ENCODE peak calls at places on chromosomes 5 and 9, in ten cellular contexts. One of them, this sample, is unnamed.

GRCh38 chr9:135077497-135078200 is 9.8 kb upstream of the OLFM1 start:
- DNase-seq in A549: peak; percentile 49
- DNase-seq in suprapubic skin: peak; percentile 79
- DNase-seq in tibial nerve: no peak
- DNase-seq in HepG2: no peak
- DNase-seq in stomach: peak; percentile 23
- DNase-seq in K562: peak; percentile 51
- DNase-seq in esophagus muscularis mucosa: no peak
- DNase-seq in sigmoid colon: peak; percentile 40
- DNase-seq in transverse colon: peak; percentile 5
- DNase-seq in this sample: peak; percentile 67

GRCh38 chr9:92133949-92134604 is 18.9 kb upstream of the SPTLC1 start:
- DNase-seq in transverse colon: peak; percentile 79
- DNase-seq in suprapubic skin: peak; percentile 90
- DNase-seq in stomach: peak; percentile 82
- DNase-seq in A549: peak; percentile 88
- DNase-seq in esophagus muscularis mucosa: no peak
- DNase-seq in tibial nerve: peak; percentile 76
- DNase-seq in K562: peak; percentile 85
- DNase-seq in sigmoid colon: peak; percentile 89
- DNase-seq in HepG2: peak; percentile 75
- DNase-seq in this sample: peak; percentile 92

GRCh38 chr5:75059887-75060286 is 7.5 kb upstream of the GCNT4 start:
- DNase-seq in HepG2: no peak
- DNase-seq in suprapubic skin: no peak
- DNase-seq in A549: no peak
- DNase-seq in tibial nerve: no peak
- DNase-seq in transverse colon: no peak
- DNase-seq in sigmoid colon: no peak
- DNase-seq in esophagus muscularis mucosa: no peak
- DNase-seq in stomach: no peak
- DNase-seq in K562: no peak
- DNase-seq in this sample: no peak

GRCh38 chr9:123642291-123643278 is 286.6 kb downstream of the CRB2 start:
- DNase-seq in tibial nerve: peak; percentile 38
- DNase-seq in sigmoid colon: peak; percentile 72
- DNase-seq in stomach: peak; percentile 74
- DNase-seq in suprapubic skin: no peak
- DNase-seq in A549: no peak
- DNase-seq in esophagus muscularis mucosa: no peak
- DNase-seq in K562: peak; percentile 35
- DNase-seq in HepG2: peak; percentile 72
- DNase-seq in transverse colon: peak; percentile 73
- DNase-seq in this sample: peak; percentile 70

GRCh38 chr9:133282454-133283238 is 7.6 kb upstream of the ABO start:
- DNase-seq in tibial nerve: no peak
- DNase-seq in transverse colon: peak; percentile 57
- DNase-seq in esophagus muscularis mucosa: no peak
- DNase-seq in suprapubic skin: peak; percentile 41
- DNase-seq in K562: peak; percentile 46
- DNase-seq in sigmoid colon: no peak
- DNase-seq in A549: no peak
- DNase-seq in HepG2: no peak
- DNase-seq in stomach: peak; percentile 14
- DNase-seq in this sample: no peak

GRCh38 chr5:78997090-78997489 is 12.0 kb upstream of the ARSB start:
- DNase-seq in esophagus muscularis mucosa: no peak
- DNase-seq in transverse colon: no peak
- DNase-seq in suprapubic skin: no peak
- DNase-seq in A549: no peak
- DNase-seq in tibial nerve: no peak
- DNase-seq in sigmoid colon: no peak
- DNase-seq in HepG2: no peak
- DNase-seq in K562: no peak
- DNase-seq in stomach: no peak
- DNase-seq in this sample: no peak

GRCh38 chr5:167897371-167897770 is 394.1 kb upstream of the WWC1 start:
- DNase-seq in esophagus muscularis mucosa: no peak
- DNase-seq in suprapubic skin: no peak
- DNase-seq in transverse colon: no peak
- DNase-seq in A549: no peak
- DNase-seq in sigmoid colon: no peak
- DNase-seq in K562: no peak
- DNase-seq in HepG2: no peak
- DNase-seq in stomach: no peak
- DNase-seq in tibial nerve: no peak
- DNase-seq in this sample: no peak

GRCh38 chr9:27352457-27353188 is 55.7 kb upstream of the EQTN start:
- DNase-seq in stomach: no peak
- DNase-seq in A549: no peak
- DNase-seq in K562: no peak
- DNase-seq in transverse colon: no peak
- DNase-seq in HepG2: no peak
- DNase-seq in sigmoid colon: no peak
- DNase-seq in esophagus muscularis mucosa: no peak
- DNase-seq in tibial nerve: no peak
- DNase-seq in suprapubic skin: no peak
- DNase-seq in this sample: no peak

GRCh38 chr9:71652480-71652879 is 115.8 kb downstream of the CEMIP2 start:
- DNase-seq in stomach: no peak
- DNase-seq in esophagus muscularis mucosa: no peak
- DNase-seq in tibial nerve: no peak
- DNase-seq in HepG2: no peak
- DNase-seq in suprapubic skin: no peak
- DNase-seq in A549: no peak
- DNase-seq in K562: no peak
- DNase-seq in sigmoid colon: no peak
- DNase-seq in transverse colon: no peak
- DNase-seq in this sample: no peak

GRCh38 chr9:75910716-75911115 is 20.2 kb downstream of the PCSK5 start:
- DNase-seq in sigmoid colon: no peak
- DNase-seq in HepG2: no peak
- DNase-seq in stomach: no peak
- DNase-seq in esophagus muscularis mucosa: no peak
- DNase-seq in K562: no peak
- DNase-seq in transverse colon: no peak
- DNase-seq in suprapubic skin: no peak
- DNase-seq in A549: no peak
- DNase-seq in tibial nerve: no peak
- DNase-seq in this sample: no peak

GRCh38 chr9:75911390-75911789 is 20.9 kb downstream of the PCSK5 start:
- DNase-seq in suprapubic skin: no peak
- DNase-seq in stomach: no peak
- DNase-seq in sigmoid colon: no peak
- DNase-seq in esophagus muscularis mucosa: no peak
- DNase-seq in A549: no peak
- DNase-seq in transverse colon: no peak
- DNase-seq in K562: no peak
- DNase-seq in tibial nerve: no peak
- DNase-seq in HepG2: no peak
- DNase-seq in this sample: no peak

GRCh38 chr9:75907329-75907728 is 16.9 kb downstream of the PCSK5 start:
- DNase-seq in K562: no peak
- DNase-seq in transverse colon: no peak
- DNase-seq in sigmoid colon: no peak
- DNase-seq in HepG2: peak; percentile 35
- DNase-seq in esophagus muscularis mucosa: no peak
- DNase-seq in tibial nerve: no peak
- DNase-seq in A549: no peak
- DNase-seq in suprapubic skin: no peak
- DNase-seq in stomach: no peak
- DNase-seq in this sample: no peak

GRCh38 chr9:75907863-75908262 is 17.4 kb downstream of the PCSK5 start:
- DNase-seq in sigmoid colon: no peak
- DNase-seq in esophagus muscularis mucosa: no peak
- DNase-seq in HepG2: no peak
- DNase-seq in tibial nerve: no peak
- DNase-seq in transverse colon: no peak
- DNase-seq in A549: no peak
- DNase-seq in stomach: no peak
- DNase-seq in K562: no peak
- DNase-seq in suprapubic skin: no peak
- DNase-seq in this sample: no peak

DNA sequence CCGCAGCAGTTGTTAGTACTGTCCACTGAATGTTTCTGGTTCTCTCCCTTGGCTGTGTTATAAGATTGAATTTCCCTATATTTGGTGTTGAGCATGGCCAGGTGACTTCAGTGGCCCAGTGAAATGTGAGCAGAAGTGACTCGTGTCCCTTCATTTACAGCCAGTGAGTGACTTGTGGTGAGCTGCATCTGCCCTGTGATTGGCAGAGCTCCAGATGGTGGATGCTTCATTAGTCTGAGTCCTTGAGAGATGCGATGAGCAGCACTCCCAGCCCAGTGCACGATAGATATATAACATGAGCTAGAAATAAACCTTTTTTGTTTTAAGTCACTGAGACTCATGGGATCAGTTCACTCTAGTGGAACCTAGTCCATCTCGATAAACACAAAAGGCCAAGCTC is 19.3 kb downstream of the PCSK5 start:
- DNase-seq in HepG2: no peak
- DNase-seq in stomach: no peak
- DNase-seq in sigmoid colon: no peak
- DNase-seq in K562: no peak
- DNase-seq in tibial nerve: no peak
- DNase-seq in suprapubic skin: no peak
- DNase-seq in esophagus muscularis mucosa: no peak
- DNase-seq in transverse colon: no peak
- DNase-seq in A549: no peak
- DNase-seq in this sample: peak; percentile 32
- TF ChIP-seq EP300 in HepG2: no peak
- TF ChIP-seq EP300 in stomach: no peak
- TF ChIP-seq EP300 in sigmoid colon: no peak
- TF ChIP-seq EP300 in K562: no peak
- TF ChIP-seq EP300 in tibial nerve: no peak
- TF ChIP-seq EP300 in suprapubic skin: no peak
- TF ChIP-seq EP300 in esophagus muscularis mucosa: no peak
- TF ChIP-seq EP300 in transverse colon: no peak
- TF ChIP-seq EP300 in A549: no peak
- TF ChIP-seq EP300 in this sample: no peak

DNA sequence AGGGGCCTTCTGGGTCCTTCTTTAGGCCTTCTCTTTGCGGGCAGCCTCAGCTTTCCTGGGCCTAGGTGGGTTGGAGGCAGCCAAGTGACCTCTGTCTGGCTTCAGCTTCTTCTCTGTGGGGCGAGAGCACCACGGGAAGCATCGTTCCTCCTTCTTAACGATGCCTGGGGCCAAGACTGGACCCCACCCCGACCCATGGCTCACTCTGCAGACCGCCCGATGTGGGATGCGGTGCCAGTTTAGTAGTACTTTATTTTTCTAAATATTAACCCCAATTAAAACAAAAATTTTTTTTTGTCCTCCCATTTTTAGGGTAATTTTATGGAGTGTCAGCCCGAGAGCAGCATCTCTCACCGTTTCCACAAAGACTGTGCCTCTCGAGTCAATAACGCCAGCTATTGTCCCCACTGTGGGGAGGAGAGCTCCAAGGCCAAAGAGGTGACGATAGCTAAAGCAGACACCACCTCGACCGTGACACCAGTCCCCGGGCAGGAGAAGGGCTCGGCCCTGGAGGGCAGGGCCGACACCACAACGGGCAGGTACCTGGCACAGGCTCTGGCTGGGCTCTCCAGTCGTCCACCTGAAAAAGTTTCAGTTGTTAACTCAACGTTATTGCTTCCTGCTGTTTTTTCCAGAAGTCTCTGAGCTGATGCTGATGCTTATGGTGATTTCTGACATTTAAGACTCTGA is 101.1 kb upstream of the CACNA1B start:
- DNase-seq in sigmoid colon: peak; percentile 34
- DNase-seq in transverse colon: no peak
- DNase-seq in K562: no peak
- DNase-seq in tibial nerve: no peak
- DNase-seq in suprapubic skin: no peak
- DNase-seq in A549: no peak
- DNase-seq in stomach: no peak
- DNase-seq in HepG2: no peak
- DNase-seq in esophagus muscularis mucosa: no peak
- DNase-seq in this sample: no peak
- TF ChIP-seq POLR2A in sigmoid colon: no peak
- TF ChIP-seq POLR2A in transverse colon: no peak
- TF ChIP-seq POLR2A in K562: no peak
- TF ChIP-seq POLR2A in tibial nerve: no peak
- TF ChIP-seq POLR2A in suprapubic skin: no peak
- TF ChIP-seq POLR2A in A549: no peak
- TF ChIP-seq POLR2A in stomach: no peak
- TF ChIP-seq POLR2A in HepG2: no peak
- TF ChIP-seq POLR2A in esophagus muscularis mucosa: no peak
- TF ChIP-seq POLR2A in this sample: no peak

DNA sequence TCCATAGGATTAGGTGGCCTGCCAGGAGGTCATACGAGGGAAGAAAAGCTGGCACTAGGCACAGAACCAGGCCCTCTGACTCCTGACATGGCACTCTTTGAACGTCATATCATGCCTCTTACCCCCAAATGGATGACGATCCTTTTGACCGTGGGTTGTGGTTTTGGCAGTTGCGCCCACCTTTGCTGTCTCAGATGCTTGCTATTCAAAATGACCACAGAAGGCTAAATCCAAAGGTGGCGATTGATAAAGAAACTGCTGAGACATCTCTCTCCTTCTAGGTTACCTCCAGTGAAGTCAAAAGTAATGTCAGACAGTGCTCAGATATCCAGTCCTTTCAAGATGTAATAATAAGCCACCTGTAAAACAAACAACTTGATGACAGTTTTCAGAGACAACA is 385.0 kb downstream of the EFNA5 start:
- DNase-seq in transverse colon: no peak
- DNase-seq in HepG2: no peak
- DNase-seq in A549: no peak
- DNase-seq in stomach: no peak
- DNase-seq in suprapubic skin: no peak
- DNase-seq in K562: no peak
- DNase-seq in esophagus muscularis mucosa: no peak
- DNase-seq in sigmoid colon: no peak
- DNase-seq in tibial nerve: no peak
- DNase-seq in this sample: no peak
- TF ChIP-seq EP300 in transverse colon: no peak
- TF ChIP-seq EP300 in HepG2: no peak
- TF ChIP-seq EP300 in A549: no peak
- TF ChIP-seq EP300 in stomach: no peak
- TF ChIP-seq EP300 in suprapubic skin: no peak
- TF ChIP-seq EP300 in K562: no peak
- TF ChIP-seq EP300 in esophagus muscularis mucosa: no peak
- TF ChIP-seq EP300 in sigmoid colon: no peak
- TF ChIP-seq EP300 in tibial nerve: no peak
- TF ChIP-seq EP300 in this sample: no peak

GRCh38 chr5:172006378-172007152 is at the start of gene FBXW11:
- DNase-seq in suprapubic skin: peak; percentile 97
- DNase-seq in stomach: peak; percentile 97
- DNase-seq in A549: peak; percentile 97
- DNase-seq in transverse colon: peak; percentile 97
- DNase-seq in tibial nerve: peak; percentile 87
- DNase-seq in K562: peak; percentile 93
- DNase-seq in HepG2: peak; percentile 94
- DNase-seq in sigmoid colon: peak; percentile 99
- DNase-seq in esophagus muscularis mucosa: peak; percentile 97
- DNase-seq in this sample: peak; percentile 95
- TF ChIP-seq POLR2A in suprapubic skin: peak; percentile 82
- TF ChIP-seq POLR2A in stomach: no peak
- TF ChIP-seq POLR2A in A549: peak; percentile 99
- TF ChIP-seq POLR2A in transverse colon: peak; percentile 88
- TF ChIP-seq POLR2A in tibial nerve: peak; percentile 73
- TF ChIP-seq POLR2A in K562: peak; percentile 95
- TF ChIP-seq POLR2A in HepG2: peak; percentile 89
- TF ChIP-seq POLR2A in sigmoid colon: peak; percentile 77
- TF ChIP-seq POLR2A in esophagus muscularis mucosa: peak; percentile 74
- TF ChIP-seq POLR2A in this sample: peak; percentile 81

This sample was measured in ovary.